ENCODE peak calls at places on chromosomes 6 and 20, in seven cellular contexts. One of them, this sample, is unnamed.

GRCh38 chr20:41182296-41183212 is 45.2 kb downstream of the PLCG1 start:
- DNase-seq in HepG2: no peak
- DNase-seq in K562: no peak
- DNase-seq in HCT116: no peak
- DNase-seq in SK-N-SH: no peak
- DNase-seq in GM12878: no peak
- DNase-seq in H1: no peak
- DNase-seq in this sample: no peak

GRCh38 chr6:143634486-143634885 is 43.3 kb upstream of the PHACTR2 start:
- DNase-seq in HepG2: no peak
- DNase-seq in K562: no peak
- DNase-seq in HCT116: no peak
- DNase-seq in SK-N-SH: no peak
- DNase-seq in GM12878: no peak
- DNase-seq in H1: no peak
- DNase-seq in this sample: no peak

GRCh38 chr20:58137236-58137635 is 91.2 kb downstream of the ANKRD60 start:
- DNase-seq in HepG2: no peak
- DNase-seq in K562: no peak
- DNase-seq in HCT116: no peak
- DNase-seq in SK-N-SH: no peak
- DNase-seq in GM12878: no peak
- DNase-seq in H1: no peak
- DNase-seq in this sample: no peak

GRCh38 chr20:44720994-44721784 is 6.0 kb downstream of the CCN5 start:
- DNase-seq in HepG2: no peak
- DNase-seq in K562: no peak
- DNase-seq in HCT116: peak
- DNase-seq in SK-N-SH: no peak
- DNase-seq in GM12878: no peak
- DNase-seq in H1: no peak
- DNase-seq in this sample: no peak

GRCh38 chr6:35166160-35166919 is 25.2 kb upstream of the TCP11 start:
- DNase-seq in HepG2: no peak
- DNase-seq in K562: no peak
- DNase-seq in HCT116: no peak
- DNase-seq in SK-N-SH: no peak
- DNase-seq in GM12878: no peak
- DNase-seq in H1: no peak
- DNase-seq in this sample: no peak

GRCh38 chr6:3750324-3751018 is 1.0 kb downstream of the PXDC1 start:
- DNase-seq in HepG2: peak
- DNase-seq in K562: peak
- DNase-seq in HCT116: no peak
- DNase-seq in SK-N-SH: peak
- DNase-seq in GM12878: no peak
- DNase-seq in H1: no peak
- DNase-seq in this sample: no peak

GRCh38 chr6:11139051-11139960 is 27.8 kb upstream of the ERVFRD-1 start:
- DNase-seq in HepG2: no peak
- DNase-seq in K562: no peak
- DNase-seq in HCT116: no peak
- DNase-seq in SK-N-SH: no peak
- DNase-seq in GM12878: no peak
- DNase-seq in H1: no peak
- DNase-seq in this sample: no peak

GRCh38 chr20:57040461-57040860 is 226.0 kb downstream of the BMP7 start:
- DNase-seq in HepG2: no peak
- DNase-seq in K562: no peak
- DNase-seq in HCT116: no peak
- DNase-seq in SK-N-SH: no peak
- DNase-seq in GM12878: no peak
- DNase-seq in H1: no peak
- DNase-seq in this sample: no peak

GRCh38 chr6:165962361-165962760 is 205.3 kb downstream of the TBXT start:
- DNase-seq in HepG2: no peak
- DNase-seq in K562: no peak
- DNase-seq in HCT116: no peak
- DNase-seq in SK-N-SH: no peak
- DNase-seq in GM12878: no peak
- DNase-seq in H1: no peak
- DNase-seq in this sample: no peak

GRCh38 chr6:133326584-133326983 is 85.4 kb downstream of the EYA4 start:
- DNase-seq in HepG2: no peak
- DNase-seq in K562: no peak
- DNase-seq in HCT116: no peak
- DNase-seq in SK-N-SH: no peak
- DNase-seq in GM12878: no peak
- DNase-seq in H1: no peak
- DNase-seq in this sample: no peak

GRCh38 chr20:33465536-33466302 is 22.2 kb upstream of the SNTA1 start:
- DNase-seq in HepG2: peak
- DNase-seq in K562: no peak
- DNase-seq in HCT116: no peak
- DNase-seq in SK-N-SH: no peak
- DNase-seq in GM12878: no peak
- DNase-seq in H1: no peak
- DNase-seq in this sample: no peak

GRCh38 chr6:82040405-82041221 is 206.9 kb downstream of the IBTK start:
- DNase-seq in HepG2: peak
- DNase-seq in K562: no peak
- DNase-seq in HCT116: peak
- DNase-seq in SK-N-SH: peak
- DNase-seq in GM12878: peak
- DNase-seq in H1: no peak
- DNase-seq in this sample: peak

GRCh38 chr6:79687759-79688158 is 56.6 kb downstream of the SH3BGRL2 start:
- DNase-seq in HepG2: peak
- DNase-seq in K562: peak
- DNase-seq in HCT116: no peak
- DNase-seq in SK-N-SH: no peak
- DNase-seq in GM12878: no peak
- DNase-seq in H1: no peak
- DNase-seq in this sample: no peak

GRCh38 chr20:35601990-35602389 is 13.6 kb upstream of the SPAG4 start:
- DNase-seq in HepG2: no peak
- DNase-seq in K562: no peak
- DNase-seq in HCT116: no peak
- DNase-seq in SK-N-SH: no peak
- DNase-seq in GM12878: no peak
- DNase-seq in H1: no peak
- DNase-seq in this sample: no peak

GRCh38 chr20:32896521-32897280 is 38.0 kb downstream of the EFCAB8 start:
- DNase-seq in HepG2: no peak
- DNase-seq in K562: no peak
- DNase-seq in HCT116: no peak
- DNase-seq in SK-N-SH: no peak
- DNase-seq in GM12878: no peak
- DNase-seq in H1: no peak
- DNase-seq in this sample: no peak

GRCh38 chr20:36331182-36331581 is 25.0 kb downstream of the DLGAP4 start:
- DNase-seq in HepG2: no peak
- DNase-seq in K562: no peak
- DNase-seq in HCT116: no peak
- DNase-seq in SK-N-SH: no peak
- DNase-seq in GM12878: no peak
- DNase-seq in H1: no peak
- DNase-seq in this sample: no peak

GRCh38 chr6:105402981-105403935 is at the start of gene PREP:
- DNase-seq in HepG2: peak
- DNase-seq in K562: peak
- DNase-seq in HCT116: peak
- DNase-seq in SK-N-SH: peak
- DNase-seq in GM12878: peak
- DNase-seq in H1: no peak
- DNase-seq in this sample: peak

GRCh38 chr6:34027445-34027936 is 118.4 kb downstream of the GRM4 start:
- DNase-seq in HepG2: peak
- DNase-seq in K562: peak
- DNase-seq in HCT116: peak
- DNase-seq in SK-N-SH: peak
- DNase-seq in GM12878: no peak
- DNase-seq in H1: peak
- DNase-seq in this sample: peak

GRCh38 chr6:111781055-111781708 is 92.1 kb downstream of the FYN start:
- DNase-seq in HepG2: no peak
- DNase-seq in K562: peak
- DNase-seq in HCT116: no peak
- DNase-seq in SK-N-SH: no peak
- DNase-seq in GM12878: no peak
- DNase-seq in H1: no peak
- DNase-seq in this sample: no peak

GRCh38 chr6:169014681-169015080 is 239.0 kb downstream of the THBS2 start:
- DNase-seq in HepG2: no peak
- DNase-seq in K562: no peak
- DNase-seq in HCT116: no peak
- DNase-seq in SK-N-SH: no peak
- DNase-seq in GM12878: no peak
- DNase-seq in H1: no peak
- DNase-seq in this sample: no peak

GRCh38 chr6:124984668-124985338 is 22.6 kb downstream of the RNF217 start:
- DNase-seq in HepG2: no peak
- DNase-seq in K562: no peak
- DNase-seq in HCT116: no peak
- DNase-seq in SK-N-SH: no peak
- DNase-seq in GM12878: no peak
- DNase-seq in H1: no peak
- DNase-seq in this sample: no peak

GRCh38 chr6:166584046-166584679 is 2.3 kb downstream of the RAMACL start:
- DNase-seq in HepG2: no peak
- DNase-seq in K562: no peak
- DNase-seq in HCT116: no peak
- DNase-seq in SK-N-SH: no peak
- DNase-seq in GM12878: no peak
- DNase-seq in H1: no peak
- DNase-seq in this sample: no peak

GRCh38 chr20:22728146-22728745 is 143.9 kb upstream of the FOXA2 start:
- DNase-seq in HepG2: no peak
- DNase-seq in K562: no peak
- DNase-seq in HCT116: no peak
- DNase-seq in SK-N-SH: no peak
- DNase-seq in GM12878: no peak
- DNase-seq in H1: no peak
- DNase-seq in this sample: no peak

GRCh38 chr6:140979642-140980091 is 1153.1 kb upstream of the GJE1 start:
- DNase-seq in HepG2: no peak
- DNase-seq in K562: no peak
- DNase-seq in HCT116: no peak
- DNase-seq in SK-N-SH: no peak
- DNase-seq in GM12878: no peak
- DNase-seq in H1: no peak
- DNase-seq in this sample: no peak

GRCh38 chr6:38673397-38674165 is 29.4 kb downstream of the GLO1 start:
- DNase-seq in HepG2: no peak
- DNase-seq in K562: no peak
- DNase-seq in HCT116: no peak
- DNase-seq in SK-N-SH: no peak
- DNase-seq in GM12878: peak
- DNase-seq in H1: no peak
- DNase-seq in this sample: no peak

GRCh38 chr6:38676974-38677544 is 25.9 kb downstream of the GLO1 start:
- DNase-seq in HepG2: no peak
- DNase-seq in K562: no peak
- DNase-seq in HCT116: no peak
- DNase-seq in SK-N-SH: no peak
- DNase-seq in GM12878: no peak
- DNase-seq in H1: no peak
- DNase-seq in this sample: no peak

GRCh38 chr6:38676236-38676973 is 26.5 kb downstream of the GLO1 start:
- DNase-seq in HepG2: no peak
- DNase-seq in K562: no peak
- DNase-seq in HCT116: no peak
- DNase-seq in SK-N-SH: no peak
- DNase-seq in GM12878: peak
- DNase-seq in H1: no peak
- DNase-seq in this sample: no peak

GRCh38 chr6:38671885-38672467 is 31.0 kb downstream of the GLO1 start:
- DNase-seq in HepG2: peak
- DNase-seq in K562: peak
- DNase-seq in HCT116: peak
- DNase-seq in SK-N-SH: peak
- DNase-seq in GM12878: peak
- DNase-seq in H1: no peak
- DNase-seq in this sample: peak
- TF ChIP-seq JUND in HepG2: no peak
- TF ChIP-seq JUND in K562: no peak
- TF ChIP-seq JUND in HCT116: no peak
- TF ChIP-seq JUND in SK-N-SH: no peak
- TF ChIP-seq JUND in GM12878: no peak
- TF ChIP-seq JUND in H1: no peak
- TF ChIP-seq JUND in this sample: no peak

DNA sequence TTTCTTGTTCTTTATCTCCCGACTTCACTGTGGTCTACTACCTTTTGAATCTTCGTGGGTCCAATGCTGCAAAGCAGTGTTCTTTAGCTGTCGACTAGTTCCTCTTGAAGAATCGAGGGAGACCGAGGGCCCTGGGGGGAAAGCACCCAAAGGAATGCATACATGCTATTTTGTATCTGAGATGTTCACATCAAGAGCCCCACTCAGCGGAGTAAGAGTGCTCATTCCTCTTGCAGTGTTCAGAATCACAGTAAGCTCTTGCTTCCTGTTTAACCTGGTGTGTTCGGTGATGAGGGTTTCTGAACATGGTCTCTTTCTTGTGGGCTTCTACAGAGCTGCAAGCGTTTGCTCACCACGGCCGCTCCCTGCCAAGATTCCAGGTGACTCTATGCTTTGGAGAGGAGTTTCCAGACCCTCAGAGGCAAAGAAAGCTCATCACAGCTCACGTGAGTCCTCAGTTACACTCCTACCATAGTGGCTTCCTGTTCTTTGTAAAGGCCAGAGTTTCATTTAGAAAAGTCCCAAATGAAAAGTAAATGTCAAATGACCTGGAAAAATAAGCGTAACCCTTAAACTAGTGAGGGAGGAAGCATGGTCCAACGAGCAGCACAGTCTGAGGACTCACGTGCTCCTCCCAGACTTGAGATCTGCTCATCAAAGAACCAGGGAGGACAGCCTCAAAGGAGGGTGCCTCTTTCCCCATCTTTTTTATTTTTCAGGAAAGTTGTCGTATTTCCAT is 13.3 kb downstream of the IRF4 start:
- DNase-seq in HepG2: no peak
- DNase-seq in K562: no peak
- DNase-seq in HCT116: no peak
- DNase-seq in SK-N-SH: no peak
- DNase-seq in GM12878: no peak
- DNase-seq in H1: no peak
- DNase-seq in this sample: no peak
- TF ChIP-seq JUND in HepG2: no peak
- TF ChIP-seq JUND in K562: no peak
- TF ChIP-seq JUND in HCT116: no peak
- TF ChIP-seq JUND in SK-N-SH: no peak
- TF ChIP-seq JUND in GM12878: no peak
- TF ChIP-seq JUND in H1: no peak
- TF ChIP-seq JUND in this sample: no peak

GRCh38 chr20:62503414-62504178 is 27.8 kb upstream of the GATA5 start:
- DNase-seq in HepG2: no peak
- DNase-seq in K562: peak
- DNase-seq in HCT116: no peak
- DNase-seq in SK-N-SH: peak
- DNase-seq in GM12878: no peak
- DNase-seq in H1: no peak
- DNase-seq in this sample: no peak
- TF ChIP-seq JUND in HepG2: no peak
- TF ChIP-seq JUND in K562: no peak
- TF ChIP-seq JUND in HCT116: no peak
- TF ChIP-seq JUND in SK-N-SH: no peak
- TF ChIP-seq JUND in GM12878: no peak
- TF ChIP-seq JUND in H1: no peak
- TF ChIP-seq JUND in this sample: no peak

GRCh38 chr20:2559641-2560040 is 23.3 kb downstream of the TMC2 start:
- DNase-seq in HepG2: no peak
- DNase-seq in K562: no peak
- DNase-seq in HCT116: no peak
- DNase-seq in SK-N-SH: no peak
- DNase-seq in GM12878: no peak
- DNase-seq in H1: no peak
- DNase-seq in this sample: no peak
- TF ChIP-seq JUND in HepG2: no peak
- TF ChIP-seq JUND in K562: no peak
- TF ChIP-seq JUND in HCT116: no peak
- TF ChIP-seq JUND in SK-N-SH: no peak
- TF ChIP-seq JUND in GM12878: no peak
- TF ChIP-seq JUND in H1: no peak
- TF ChIP-seq JUND in this sample: no peak

This sample was measured in T47D.